ENCODE peak calls at places on chromosomes 6 and 20, in four cellular contexts. O, X, I and G are unnamed samples.

GRCh38 chr6:12348530-12349511 is 58.7 kb downstream of the EDN1 start:
- DNase-seq in O (no peak), X (peak; percentile 98), I (no peak), G (no peak)

GRCh38 chr6:29675561-29675960 is 5.4 kb downstream of the ZFP57 start:
- DNase-seq in O (no peak), X (no peak), I (no peak), G (no peak)

GRCh38 chr6:96939019-96939805 is 14.7 kb downstream of the KLHL32 start:
- DNase-seq in O (no peak), X (no peak), I (no peak), G (no peak)

GRCh38 chr20:36405255-36405654 is 99.1 kb downstream of the DLGAP4 start:
- DNase-seq in O (no peak), X (no peak), I (no peak), G (no peak)

GRCh38 chr6:139778688-139779087 is 404.2 kb upstream of the CITED2 start:
- DNase-seq in O (no peak), X (no peak), I (no peak), G (no peak)

GRCh38 chr6:110537208-110538123 is 61.1 kb upstream of the SLC22A16 start:
- DNase-seq in O (no peak), X (peak; percentile 73), I (no peak), G (no peak)

GRCh38 chr20:13819885-13820645 is 35.2 kb downstream of the NDUFAF5 start:
- DNase-seq in O (no peak), X (peak; percentile 70), I (no peak), G (peak; percentile 39)

GRCh38 chr6:165594584-165595333 is 68.3 kb downstream of the PDE10A start:
- DNase-seq in O (no peak), X (no peak), I (no peak), G (no peak)

GRCh38 chr6:129031051-129031599 is 148.2 kb downstream of the LAMA2 start:
- DNase-seq in O (no peak), X (no peak), I (no peak), G (no peak)

GRCh38 chr6:166778776-166779175 is 151.7 kb upstream of the RPS6KA2 start:
- DNase-seq in O (no peak), X (no peak), I (no peak), G (no peak)

GRCh38 chr6:166780284-166780683 is 153.2 kb upstream of the RPS6KA2 start:
- DNase-seq in O (peak; percentile 35), X (no peak), I (no peak), G (no peak)

GRCh38 chr6:166781331-166781730 is 154.3 kb upstream of the RPS6KA2 start:
- DNase-seq in O (no peak), X (no peak), I (no peak), G (no peak)

GRCh38 chr6:166778046-166778445 is 151.0 kb upstream of the RPS6KA2 start:
- DNase-seq in O (no peak), X (no peak), I (no peak), G (no peak)

GRCh38 chr6:166779381-166779780 is 152.3 kb upstream of the RPS6KA2 start:
- DNase-seq in O (no peak), X (no peak), I (no peak), G (no peak)
- TF ChIP-seq SUZ12 in O (no peak), X (no peak), I (no peak), G (no peak)

GRCh38 chr6:138454976-138455706 is 44.2 kb downstream of the NHSL1 start:
- DNase-seq in O (no peak), X (no peak), I (peak; percentile 37), G (no peak)
- TF ChIP-seq SUZ12 in O (no peak), X (no peak), I (no peak), G (no peak)

DNA sequence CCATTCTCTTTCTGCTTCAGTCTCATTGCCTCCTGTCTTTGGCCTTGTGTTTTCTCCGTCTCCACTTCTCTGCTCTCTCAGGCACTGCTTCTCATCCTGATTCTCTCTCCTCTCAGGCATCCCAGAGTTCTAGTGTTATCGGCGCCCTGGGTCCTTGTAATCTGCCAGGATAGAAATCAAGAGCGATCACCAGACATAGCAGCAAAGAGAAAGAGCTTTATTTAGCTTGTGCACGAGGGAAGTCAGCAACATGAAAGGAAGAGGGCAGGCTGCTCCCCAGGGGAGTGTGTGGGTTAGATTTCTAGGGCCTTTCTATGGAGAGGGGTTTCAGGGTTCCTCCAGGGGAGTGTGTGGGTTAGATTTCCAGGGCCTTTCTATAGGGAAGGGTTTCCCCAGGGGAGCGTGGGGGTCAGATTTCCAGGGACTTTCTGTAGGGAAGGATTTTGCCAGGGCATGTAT is 32.5 kb downstream of the SUN5 start:
- DNase-seq in O (peak; percentile 46), X (no peak), I (peak; percentile 20), G (no peak)
- TF ChIP-seq SUZ12 in O (no peak), X (no peak), I (no peak), G (no peak)

GRCh38 chr20:31681128-31681727 is 41.4 kb downstream of the BCL2L1 start:
- DNase-seq in O (no peak), X (no peak), I (no peak), G (no peak)

GRCh38 chr20:31679357-31680285 is 41.9 kb downstream of the COX4I2 start:
- DNase-seq in O (no peak), X (peak; percentile 53), I (no peak), G (no peak)

GRCh38 chr20:31678389-31679356 is 41.0 kb downstream of the COX4I2 start:
- DNase-seq in O (no peak), X (peak; percentile 86), I (no peak), G (no peak)

GRCh38 chr20:31681769-31682168 is 40.9 kb downstream of the BCL2L1 start:
- DNase-seq in O (no peak), X (no peak), I (no peak), G (no peak)

DNA sequence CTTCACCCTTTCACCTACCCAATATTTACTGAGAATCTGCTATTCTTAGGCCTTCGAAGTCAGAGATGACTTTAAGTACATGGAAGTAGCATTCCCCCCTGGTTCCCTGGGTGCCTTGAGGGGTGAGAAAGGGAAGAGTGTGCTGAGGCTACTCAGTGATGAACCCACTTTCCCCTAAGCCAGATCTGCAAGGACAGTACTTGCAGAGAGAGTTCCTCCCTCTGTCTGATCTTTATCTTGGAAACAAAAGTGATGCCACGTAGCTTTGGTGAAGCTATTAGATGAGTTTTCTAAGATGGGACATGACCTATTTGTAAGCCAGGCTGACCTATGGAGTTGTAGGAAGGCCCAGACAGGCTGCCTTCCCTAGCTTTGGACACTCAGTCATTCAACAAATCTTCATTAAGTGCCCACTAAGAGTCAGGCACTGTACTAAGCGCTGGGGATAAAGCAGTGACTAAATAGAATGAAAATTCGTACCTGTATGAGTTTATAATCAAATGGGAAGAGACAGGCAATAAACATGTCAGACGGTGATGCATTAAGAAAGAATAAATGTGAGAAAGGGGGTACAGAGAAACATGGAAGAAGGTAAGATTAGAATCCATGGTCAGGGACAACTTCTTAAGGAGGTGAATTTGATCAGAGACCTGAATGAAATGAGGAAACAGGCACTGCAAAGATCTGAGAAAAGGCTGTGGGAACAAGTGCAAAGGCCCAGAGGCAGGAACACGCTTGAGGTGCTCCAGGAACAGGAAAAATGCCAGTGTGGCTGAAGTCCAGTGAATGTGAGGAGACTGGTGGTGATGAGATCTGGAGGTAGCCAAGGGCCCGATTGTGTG is 42.2 kb downstream of the BCL2L1 start:
- DNase-seq in O (no peak), X (no peak), I (no peak), G (no peak)
- TF ChIP-seq SUZ12 in O (no peak), X (no peak), I (no peak), G (no peak)

GRCh38 chr20:43722153-43722505 is 4.7 kb downstream of the GTSF1L start:
- DNase-seq in O (no peak), X (no peak), I (no peak), G (no peak)

GRCh38 chr20:43721429-43722152 is 5.2 kb downstream of the GTSF1L start:
- DNase-seq in O (peak; percentile 51), X (no peak), I (no peak), G (no peak)

GRCh38 chr20:43724383-43724782 is 2.4 kb downstream of the GTSF1L start:
- DNase-seq in O (no peak), X (no peak), I (no peak), G (no peak)

GRCh38 chr20:43723735-43724134 is 3.1 kb downstream of the GTSF1L start:
- DNase-seq in O (no peak), X (no peak), I (no peak), G (no peak)

DNA sequence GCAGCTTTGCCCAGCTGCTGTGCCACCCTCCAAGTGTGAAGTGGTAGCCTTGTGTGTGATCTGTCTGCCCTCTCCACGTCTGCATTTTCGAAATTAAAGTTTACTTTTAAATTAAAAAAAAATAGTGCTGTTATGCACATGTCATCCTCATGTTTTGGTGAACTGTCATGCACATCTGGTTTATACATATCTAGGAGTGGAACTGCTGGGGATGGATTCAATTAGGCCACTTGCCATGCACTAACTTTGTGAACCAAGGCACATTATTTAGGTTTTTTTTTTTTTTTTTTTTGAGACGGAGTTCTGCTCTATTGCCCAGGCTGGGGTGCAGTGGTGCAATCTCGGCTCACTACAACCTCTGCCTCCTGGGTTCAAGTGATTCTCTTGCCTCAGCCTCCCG is 3.6 kb downstream of the GTSF1L start:
- DNase-seq in O (no peak), X (no peak), I (no peak), G (no peak)
- TF ChIP-seq SUZ12 in O (no peak), X (no peak), I (no peak), G (no peak)

DNA sequence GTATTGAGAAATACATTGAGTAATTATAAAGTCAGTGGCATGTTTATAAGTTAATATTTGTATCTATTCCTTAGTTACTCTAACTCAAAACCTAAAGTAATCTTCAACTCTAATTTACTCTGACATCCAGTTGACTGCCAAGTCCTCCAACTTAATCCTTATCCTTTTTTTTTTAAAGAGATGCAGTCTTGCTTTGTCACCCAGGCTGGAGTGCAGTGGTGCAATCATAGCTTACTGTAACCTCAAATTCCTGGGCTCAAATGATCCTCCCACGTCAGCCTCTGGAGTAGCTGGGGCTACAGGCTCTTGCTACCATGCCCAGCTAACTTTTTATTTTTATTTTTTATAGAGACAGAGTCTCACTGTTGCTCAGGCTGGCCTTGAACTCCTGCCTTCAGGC is 24.4 kb downstream of the PTPN1 start:
- DNase-seq in O (no peak), X (no peak), I (no peak), G (no peak)
- TF ChIP-seq SUZ12 in O (no peak), X (no peak), I (no peak), G (no peak)